ENCODE peak calls at places on chromosomes 2 and 18, in nine cellular contexts. One of them, this sample, is unnamed.

GRCh38 chr18:42298744-42299685 is 344.0 kb downstream of the PIK3C3 start:
- DNase-seq in endothelial cell of umbilical vein: peak; percentile 61
- DNase-seq in Karpas-422: peak; percentile 87
- DNase-seq in GM23248: peak; percentile 82
- DNase-seq in CD4-positive, alpha-beta memory T cell: peak; percentile 26
- DNase-seq in adipocyte: peak; percentile 89
- DNase-seq in CD8-positive, alpha-beta memory T cell: peak; percentile 48
- DNase-seq in IMR-90: peak; percentile 66
- DNase-seq in heart right ventricle: peak; percentile 78
- DNase-seq in this sample: peak; percentile 78

GRCh38 chr2:102144128-102144527 is 1.6 kb downstream of the IL1R1 start:
- DNase-seq in endothelial cell of umbilical vein: no peak
- DNase-seq in IMR-90: no peak
- DNase-seq in adipocyte: peak; percentile 18
- DNase-seq in GM23248: peak; percentile 58
- DNase-seq in CD8-positive, alpha-beta memory T cell: no peak
- DNase-seq in CD4-positive, alpha-beta memory T cell: no peak
- DNase-seq in Karpas-422: no peak
- DNase-seq in heart right ventricle: peak; percentile 47
- DNase-seq in this sample: no peak

GRCh38 chr2:221364672-221365071 is 207.4 kb downstream of the EPHA4 start:
- DNase-seq in heart right ventricle: no peak
- DNase-seq in GM23248: no peak
- DNase-seq in adipocyte: no peak
- DNase-seq in endothelial cell of umbilical vein: no peak
- DNase-seq in Karpas-422: no peak
- DNase-seq in CD8-positive, alpha-beta memory T cell: no peak
- DNase-seq in IMR-90: no peak
- DNase-seq in CD4-positive, alpha-beta memory T cell: no peak
- DNase-seq in this sample: no peak

GRCh38 chr2:37869304-37869703 is 55.8 kb upstream of the RMDN2 start:
- DNase-seq in heart right ventricle: no peak
- DNase-seq in IMR-90: no peak
- DNase-seq in adipocyte: no peak
- DNase-seq in endothelial cell of umbilical vein: no peak
- DNase-seq in Karpas-422: no peak
- DNase-seq in CD4-positive, alpha-beta memory T cell: no peak
- DNase-seq in GM23248: no peak
- DNase-seq in CD8-positive, alpha-beta memory T cell: no peak
- DNase-seq in this sample: no peak

GRCh38 chr2:47728551-47728950 is 54.4 kb upstream of the MSH6 start:
- DNase-seq in Karpas-422: no peak
- DNase-seq in heart right ventricle: no peak
- DNase-seq in CD4-positive, alpha-beta memory T cell: no peak
- DNase-seq in IMR-90: no peak
- DNase-seq in endothelial cell of umbilical vein: no peak
- DNase-seq in adipocyte: no peak
- DNase-seq in GM23248: no peak
- DNase-seq in CD8-positive, alpha-beta memory T cell: no peak
- DNase-seq in this sample: no peak

GRCh38 chr2:226671177-226671676 is 128.4 kb downstream of the IRS1 start:
- DNase-seq in IMR-90: no peak
- DNase-seq in heart right ventricle: no peak
- DNase-seq in adipocyte: no peak
- DNase-seq in CD4-positive, alpha-beta memory T cell: no peak
- DNase-seq in Karpas-422: no peak
- DNase-seq in CD8-positive, alpha-beta memory T cell: no peak
- DNase-seq in GM23248: no peak
- DNase-seq in endothelial cell of umbilical vein: no peak
- DNase-seq in this sample: no peak

GRCh38 chr2:71936076-71937030 is 211.3 kb downstream of the CYP26B1 start:
- DNase-seq in CD8-positive, alpha-beta memory T cell: no peak
- DNase-seq in heart right ventricle: no peak
- DNase-seq in adipocyte: no peak
- DNase-seq in CD4-positive, alpha-beta memory T cell: no peak
- DNase-seq in Karpas-422: no peak
- DNase-seq in GM23248: no peak
- DNase-seq in IMR-90: no peak
- DNase-seq in endothelial cell of umbilical vein: no peak
- DNase-seq in this sample: no peak

GRCh38 chr2:149077861-149078260 is 39.4 kb downstream of the LYPD6B start:
- DNase-seq in CD4-positive, alpha-beta memory T cell: no peak
- DNase-seq in adipocyte: no peak
- DNase-seq in heart right ventricle: no peak
- DNase-seq in CD8-positive, alpha-beta memory T cell: no peak
- DNase-seq in Karpas-422: no peak
- DNase-seq in endothelial cell of umbilical vein: no peak
- DNase-seq in GM23248: no peak
- DNase-seq in IMR-90: no peak
- DNase-seq in this sample: no peak

GRCh38 chr2:17981936-17982335 is 103.5 kb downstream of the KCNS3 start:
- DNase-seq in GM23248: no peak
- DNase-seq in CD8-positive, alpha-beta memory T cell: no peak
- DNase-seq in endothelial cell of umbilical vein: no peak
- DNase-seq in CD4-positive, alpha-beta memory T cell: no peak
- DNase-seq in IMR-90: no peak
- DNase-seq in Karpas-422: no peak
- DNase-seq in adipocyte: no peak
- DNase-seq in heart right ventricle: no peak
- DNase-seq in this sample: no peak

GRCh38 chr2:70978388-70979357 is at the start of gene ANKRD53:
- DNase-seq in endothelial cell of umbilical vein: peak; percentile 29
- DNase-seq in adipocyte: peak; percentile 44
- DNase-seq in Karpas-422: no peak
- DNase-seq in IMR-90: no peak
- DNase-seq in CD4-positive, alpha-beta memory T cell: no peak
- DNase-seq in heart right ventricle: peak; percentile 39
- DNase-seq in GM23248: peak; percentile 77
- DNase-seq in CD8-positive, alpha-beta memory T cell: peak; percentile 46
- DNase-seq in this sample: no peak

DNA sequence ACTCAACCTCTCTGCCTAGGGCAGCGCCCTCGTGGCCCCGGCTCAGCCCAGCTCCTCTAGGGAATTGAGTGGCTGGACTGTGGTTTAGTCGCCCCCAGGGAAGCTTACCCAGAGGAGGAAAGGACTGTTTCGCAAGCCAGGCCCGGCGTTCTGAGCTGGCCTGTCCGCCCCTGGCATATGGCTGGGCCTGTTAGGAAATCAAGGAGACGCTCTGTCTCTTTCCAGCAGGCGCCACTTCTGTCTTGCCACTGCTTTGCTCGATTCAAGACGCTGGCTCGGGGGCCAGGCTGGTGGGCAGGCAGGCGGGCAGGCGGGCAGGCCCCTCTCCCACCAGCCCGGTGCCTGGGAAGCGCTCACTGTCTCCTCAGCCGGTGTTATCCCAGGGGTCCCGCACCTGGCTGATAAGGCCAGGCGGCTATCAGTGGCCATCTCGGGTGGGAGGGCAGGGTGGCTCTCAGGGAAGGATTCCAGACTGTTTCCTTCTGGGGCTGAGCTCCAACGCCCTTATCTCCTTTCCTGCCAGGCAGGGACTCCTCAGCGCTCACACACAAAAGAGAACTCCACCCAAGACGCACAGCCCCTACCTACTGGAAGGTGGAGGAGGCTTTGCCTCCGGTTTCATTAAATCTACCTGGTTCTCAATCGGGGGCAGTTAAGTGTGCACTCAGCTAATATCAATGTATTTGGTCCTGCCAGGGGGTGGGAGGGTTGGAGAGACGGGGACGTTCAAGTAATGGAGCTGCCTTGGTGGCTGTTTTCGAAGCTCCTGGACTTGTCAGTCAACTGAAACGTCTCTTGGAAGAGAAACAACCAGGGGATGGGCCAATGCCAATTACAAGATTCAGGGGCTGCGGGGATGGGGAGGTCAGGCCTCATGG is 109.1 kb downstream of the SMAD7 start:
- DNase-seq in IMR-90: peak; percentile 57
- DNase-seq in CD8-positive, alpha-beta memory T cell: peak; percentile 46
- DNase-seq in GM23248: peak; percentile 77
- DNase-seq in heart right ventricle: peak; percentile 41
- DNase-seq in endothelial cell of umbilical vein: peak; percentile 61
- DNase-seq in Karpas-422: no peak
- DNase-seq in adipocyte: peak; percentile 50
- DNase-seq in CD4-positive, alpha-beta memory T cell: no peak
- DNase-seq in this sample: no peak
- H3K4me1 ChIP-seq in IMR-90: peaks cover 26% of the 10 kb centered on the region
- H3K4me1 ChIP-seq in CD8-positive, alpha-beta memory T cell: peaks cover 83% of the 10 kb centered on the region
- H3K4me1 ChIP-seq in GM23248: peaks cover 38% of the 10 kb centered on the region
- H3K4me1 ChIP-seq in heart right ventricle: peaks cover 75% of the 10 kb centered on the region
- H3K4me1 ChIP-seq in endothelial cell of umbilical vein: peaks cover 56% of the 10 kb centered on the region
- H3K4me1 ChIP-seq in Karpas-422: peaks cover 17% of the 10 kb centered on the region
- H3K4me1 ChIP-seq in adipocyte: peaks cover 30% of the 10 kb centered on the region
- H3K4me1 ChIP-seq in CD4-positive, alpha-beta memory T cell: peaks cover 93% of the 10 kb centered on the region
- H3K4me1 ChIP-seq in this sample: no peaks in the 10 kb centered on the region

GRCh38 chr18:48928787-48929186 is 22.0 kb downstream of the SMAD7 start:
- DNase-seq in adipocyte: peak; percentile 85
- DNase-seq in CD8-positive, alpha-beta memory T cell: peak; percentile 90
- DNase-seq in heart right ventricle: peak; percentile 40
- DNase-seq in CD4-positive, alpha-beta memory T cell: peak; percentile 74
- DNase-seq in Karpas-422: peak; percentile 93
- DNase-seq in GM23248: peak; percentile 75
- DNase-seq in endothelial cell of umbilical vein: peak; percentile 83
- DNase-seq in IMR-90: peak; percentile 42
- DNase-seq in this sample: no peak
- H3K4me3 ChIP-seq in adipocyte: peak overlapping the region; percentile 70
- H3K4me3 ChIP-seq in CD8-positive, alpha-beta memory T cell: peak overlapping the region; percentile 21
- H3K4me3 ChIP-seq in heart right ventricle: peak overlapping the region; percentile 17
- H3K4me3 ChIP-seq in CD4-positive, alpha-beta memory T cell: peak overlapping the region; percentile 15
- H3K4me3 ChIP-seq in Karpas-422: peak overlapping the region; percentile 63
- H3K4me3 ChIP-seq in GM23248: peak overlapping the region; percentile 18
- H3K4me3 ChIP-seq in endothelial cell of umbilical vein: no peak overlapping the region
- H3K4me3 ChIP-seq in IMR-90: no peak overlapping the region
- H3K4me3 ChIP-seq in this sample: no peak overlapping the region

GRCh38 chr2:233836359-233836758 is 18.0 kb downstream of the HJURP start:
- DNase-seq in heart right ventricle: no peak
- DNase-seq in IMR-90: no peak
- DNase-seq in endothelial cell of umbilical vein: no peak
- DNase-seq in CD4-positive, alpha-beta memory T cell: no peak
- DNase-seq in Karpas-422: no peak
- DNase-seq in GM23248: no peak
- DNase-seq in CD8-positive, alpha-beta memory T cell: no peak
- DNase-seq in adipocyte: no peak
- DNase-seq in this sample: no peak
- H3K36me3 ChIP-seq in heart right ventricle: no peaks in the 10 kb centered on the region
- H3K36me3 ChIP-seq in IMR-90: peaks cover 7% of the 10 kb centered on the region
- H3K36me3 ChIP-seq in endothelial cell of umbilical vein: peaks cover 4% of the 10 kb centered on the region
- H3K36me3 ChIP-seq in CD4-positive, alpha-beta memory T cell: no peaks in the 10 kb centered on the region
- H3K36me3 ChIP-seq in Karpas-422: peaks cover 54% of the 10 kb centered on the region
- H3K36me3 ChIP-seq in GM23248: no peaks in the 10 kb centered on the region
- H3K36me3 ChIP-seq in CD8-positive, alpha-beta memory T cell: no peaks in the 10 kb centered on the region
- H3K36me3 ChIP-seq in adipocyte: no peaks in the 10 kb centered on the region
- H3K36me3 ChIP-seq in this sample: peaks cover 80% of the 10 kb centered on the region

GRCh38 chr2:159442159-159442852 is 155.8 kb upstream of the WDSUB1 start:
- DNase-seq in CD4-positive, alpha-beta memory T cell: no peak
- DNase-seq in endothelial cell of umbilical vein: no peak
- DNase-seq in GM23248: no peak
- DNase-seq in Karpas-422: no peak
- DNase-seq in IMR-90: no peak
- DNase-seq in CD8-positive, alpha-beta memory T cell: no peak
- DNase-seq in heart right ventricle: no peak
- DNase-seq in adipocyte: no peak
- DNase-seq in this sample: no peak
- H3K4me1 ChIP-seq in CD4-positive, alpha-beta memory T cell: no peaks in the 10 kb centered on the region
- H3K4me1 ChIP-seq in endothelial cell of umbilical vein: no peaks in the 10 kb centered on the region
- H3K4me1 ChIP-seq in GM23248: no peaks in the 10 kb centered on the region
- H3K4me1 ChIP-seq in Karpas-422: no peaks in the 10 kb centered on the region
- H3K4me1 ChIP-seq in IMR-90: no peaks in the 10 kb centered on the region
- H3K4me1 ChIP-seq in CD8-positive, alpha-beta memory T cell: no peaks in the 10 kb centered on the region
- H3K4me1 ChIP-seq in heart right ventricle: peaks cover 7% of the 10 kb centered on the region
- H3K4me1 ChIP-seq in adipocyte: peaks cover 17% of the 10 kb centered on the region
- H3K4me1 ChIP-seq in this sample: peaks cover 14% of the 10 kb centered on the region

DNA sequence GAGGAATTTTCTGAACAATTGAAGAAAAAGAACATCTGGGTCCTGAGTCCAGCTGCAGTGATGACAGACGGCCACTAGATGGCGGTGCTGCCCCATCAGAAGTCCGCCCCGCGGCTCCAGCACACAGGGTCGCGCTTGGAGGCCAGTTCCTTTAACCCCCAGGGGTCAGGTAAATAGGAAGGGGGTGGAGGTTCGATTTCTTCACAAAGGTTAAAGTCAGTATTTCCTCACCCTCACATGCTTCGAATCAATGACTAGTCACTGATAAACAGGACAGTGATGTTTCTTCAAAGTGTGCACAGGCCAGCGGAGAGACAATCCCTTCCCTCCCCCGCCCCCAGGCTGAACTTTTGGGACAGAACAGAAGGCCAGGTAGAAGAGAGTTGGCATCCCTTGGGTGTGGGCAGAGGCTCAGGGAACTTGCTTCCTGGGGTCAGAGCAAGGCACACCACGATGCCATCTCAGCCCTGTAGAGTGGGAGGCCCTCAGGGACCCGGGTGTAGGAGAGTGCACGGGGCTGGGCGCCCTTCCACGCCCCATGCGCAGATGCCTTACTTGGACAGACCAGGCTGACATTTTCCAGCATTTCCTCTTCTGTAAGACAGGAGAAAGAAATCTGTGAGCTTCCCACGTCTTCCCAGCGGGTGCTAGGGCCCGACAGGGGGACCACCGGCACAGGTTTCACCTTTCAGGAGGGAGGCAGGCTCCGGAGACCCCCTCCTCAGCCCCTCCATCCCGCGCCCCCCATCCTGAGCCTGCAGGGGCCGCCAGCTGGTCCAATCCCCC is 722 bp downstream of the APOB start:
- DNase-seq in IMR-90: peak; percentile 31
- DNase-seq in adipocyte: peak; percentile 79
- DNase-seq in Karpas-422: peak; percentile 80
- DNase-seq in CD8-positive, alpha-beta memory T cell: peak; percentile 62
- DNase-seq in endothelial cell of umbilical vein: peak; percentile 55
- DNase-seq in heart right ventricle: peak; percentile 51
- DNase-seq in GM23248: peak; percentile 62
- DNase-seq in CD4-positive, alpha-beta memory T cell: peak; percentile 26
- DNase-seq in this sample: peak; percentile 39
- H3K4me3 ChIP-seq in IMR-90: no peak overlapping the region
- H3K4me3 ChIP-seq in adipocyte: peak overlapping the region; percentile 21
- H3K4me3 ChIP-seq in Karpas-422: no peak overlapping the region
- H3K4me3 ChIP-seq in CD8-positive, alpha-beta memory T cell: no peak overlapping the region
- H3K4me3 ChIP-seq in endothelial cell of umbilical vein: no peak overlapping the region
- H3K4me3 ChIP-seq in heart right ventricle: peak overlapping the region; percentile 24
- H3K4me3 ChIP-seq in GM23248: no peak overlapping the region
- H3K4me3 ChIP-seq in CD4-positive, alpha-beta memory T cell: no peak overlapping the region
- H3K4me3 ChIP-seq in this sample: no peak overlapping the region

This sample was measured in HAP-1.